ENCODE peak calls at places on chromosomes 11 and 22, in five cellular contexts. V, J, S, T and B are unnamed samples.

GRCh38 chr11:102727890-102728289 is 3.1 kb upstream of the MMP8 start:
- DNase-seq in T (no peak), V (no peak), S (peak; percentile 86), J (no peak), B (peak; percentile 61)

GRCh38 chr22:50657925-50658324 is 14.7 kb upstream of the SHANK3 start:
- DNase-seq in V (no peak), J (no peak), T (peak; percentile 11), S (no peak), B (no peak)

GRCh38 chr11:19961225-19961624 is 199.1 kb downstream of the DBX1 start:
- DNase-seq in T (no peak), J (no peak), V (no peak), S (no peak), B (no peak)

GRCh38 chr11:110174645-110175310 is 81.6 kb downstream of the ZC3H12C start:
- DNase-seq in V (no peak), J (no peak), S (peak; percentile 66), T (no peak), B (no peak)

GRCh38 chr11:121070951-121071350 is 30.1 kb upstream of the TECTA start:
- DNase-seq in V (no peak), S (no peak), J (no peak), T (no peak), B (no peak)

GRCh38 chr11:126231725-126232459 is 20.3 kb downstream of the FAM118B start:
- DNase-seq in V (no peak), S (peak; percentile 37), J (no peak), T (no peak), B (peak; percentile 42)

GRCh38 chr11:80239217-80239616 is 798.4 kb upstream of the TENM4 start:
- DNase-seq in T (no peak), J (no peak), V (no peak), S (no peak), B (no peak)

GRCh38 chr22:46770151-46770641 is 7.7 kb downstream of the TBC1D22A start:
- DNase-seq in J (no peak), T (no peak), S (peak; percentile 31), V (no peak), B (no peak)

GRCh38 chr11:69531717-69532088 is 50.2 kb downstream of the LINC01488 start:
- DNase-seq in J (no peak), T (no peak), S (no peak), V (no peak), B (no peak)

GRCh38 chr11:20159680-20160381 is 444 bp downstream of the DBX1 start:
- DNase-seq in J (no peak), V (no peak), S (no peak), T (peak; percentile 46), B (no peak)

GRCh38 chr11:75160880-75161279 is 10.0 kb downstream of the SLCO2B1 start:
- DNase-seq in T (no peak), S (no peak), J (no peak), V (no peak), B (no peak)

GRCh38 chr11:72250661-72251465 is 6.9 kb upstream of the PHOX2A start:
- DNase-seq in V (no peak), S (no peak), T (no peak), J (no peak), B (no peak)

GRCh38 chr22:42670921-42671709 is 21.9 kb upstream of the CYB5R3 start:
- DNase-seq in J (no peak), V (no peak), S (no peak), T (no peak), B (no peak)

GRCh38 chr22:19355413-19356157 is 64.1 kb upstream of the CLTCL1 start:
- DNase-seq in T (no peak), J (no peak), S (no peak), V (no peak), B (no peak)

GRCh38 chr22:39454385-39454871 is 2.4 kb upstream of the MGAT3 start:
- DNase-seq in J (no peak), S (peak; percentile 27), T (no peak), V (no peak), B (no peak)

GRCh38 chr11:68352591-68352990 is 40.2 kb downstream of the LRP5 start:
- DNase-seq in J (no peak), S (no peak), T (peak; percentile 29), V (peak; percentile 55), B (no peak)

GRCh38 chr11:128713595-128713994 is 19.7 kb downstream of the FLI1 start:
- DNase-seq in S (no peak), J (no peak), V (no peak), T (no peak), B (no peak)

GRCh38 chr22:45688606-45689080 is 17.0 kb downstream of the ATXN10 start:
- DNase-seq in V (no peak), J (peak; percentile 38), S (peak; percentile 89), T (peak; percentile 23), B (no peak)

GRCh38 chr11:72736452-72737069 is 15.6 kb downstream of the ARAP1 start:
- DNase-seq in J (peak; percentile 26), S (peak; percentile 86), V (no peak), T (no peak), B (no peak)

GRCh38 chr22:36562261-36562835 is 33.4 kb upstream of the EIF3D start:
- DNase-seq in V (no peak), T (no peak), S (peak; percentile 51), J (no peak), B (no peak)

GRCh38 chr11:1487851-1488574 is 1.4 kb upstream of the MOB2 start:
- DNase-seq in S (no peak), T (no peak), V (no peak), J (no peak), B (no peak)

GRCh38 chr11:1487091-1487850 is 692 bp upstream of the MOB2 start:
- DNase-seq in S (no peak), T (no peak), J (no peak), V (no peak), B (no peak)

GRCh38 chr11:1485504-1485885 is 1.1 kb downstream of the MOB2 start:
- DNase-seq in V (no peak), J (no peak), S (no peak), T (no peak), B (no peak)

GRCh38 chr11:1484716-1485503 is 1.7 kb downstream of the MOB2 start:
- DNase-seq in T (no peak), J (no peak), V (no peak), S (no peak), B (no peak)

GRCh38 chr11:1486054-1486825 is at the start of gene MOB2:
- DNase-seq in T (no peak), J (no peak), V (no peak), S (no peak), B (no peak)
- H3K4me3 ChIP-seq in T (no peak within 1 kb of the TSS), J (no peak within 1 kb of the TSS), V (no peak within 1 kb of the TSS), S (no peak within 1 kb of the TSS), B (no peak within 1 kb of the TSS)

GRCh38 chr11:62599069-62599696 is 2.5 kb downstream of the MTA2 start:
- DNase-seq in J (peak; percentile 99), T (peak; percentile 95), S (peak; percentile 99), V (no peak), B (peak; percentile 98)
- H3K4me3 ChIP-seq in J (peak overlapping the region; percentile 92), T (peak overlapping the region; percentile 96), S (peak overlapping the region; percentile 93), V (peak overlapping the region; percentile 39), B (peak overlapping the region; percentile 96)

GRCh38 chr11:114818382-114818781 is 140.1 kb downstream of the NXPE2 start:
- DNase-seq in J (no peak), S (no peak), V (no peak), T (no peak), B (no peak)
- H3K4me3 ChIP-seq in J (no peak overlapping the region), S (no peak overlapping the region), V (no peak overlapping the region), T (no peak overlapping the region), B (no peak overlapping the region)

DNA sequence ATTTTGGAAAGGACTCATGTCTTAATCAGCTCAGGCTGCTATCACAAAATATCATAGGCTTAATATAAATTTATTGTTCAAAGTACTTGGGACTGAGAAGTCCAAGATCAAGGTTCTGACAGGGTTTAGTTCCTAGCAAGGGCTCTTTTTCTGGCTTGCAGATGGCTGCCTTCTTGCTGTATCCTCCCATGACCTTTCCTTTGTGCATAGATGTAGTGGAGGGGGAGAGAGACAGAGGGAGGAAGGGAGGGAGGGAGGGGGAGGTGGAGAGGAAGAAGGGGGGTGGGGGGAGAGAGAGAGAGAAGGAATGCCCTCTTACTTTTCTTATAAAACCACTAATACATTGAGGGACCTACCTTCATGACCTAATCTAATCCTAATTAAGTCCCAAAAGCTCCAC is 306.8 kb upstream of the DDI1 start:
- DNase-seq in V (no peak), J (no peak), T (no peak), S (no peak), B (no peak)
- H3K4me3 ChIP-seq in V (no peak overlapping the region), J (no peak overlapping the region), T (no peak overlapping the region), S (no peak overlapping the region), B (no peak overlapping the region)

GRCh38 chr11:130177782-130178181 is 18.2 kb downstream of the ST14 start:
- DNase-seq in J (no peak), S (no peak), T (no peak), V (no peak), B (no peak)
- H3K4me3 ChIP-seq in J (no peak overlapping the region), S (no peak overlapping the region), T (no peak overlapping the region), V (no peak overlapping the region), B (no peak overlapping the region)

GRCh38 chr22:48516571-48516970 is 1311.1 kb downstream of the BRD1 start:
- DNase-seq in S (no peak), V (no peak), J (no peak), T (no peak), B (no peak)
- H3K4me3 ChIP-seq in S (no peak overlapping the region), V (no peak overlapping the region), J (no peak overlapping the region), T (no peak overlapping the region), B (no peak overlapping the region)

GRCh38 chr11:78066471-78066870 is 2.8 kb downstream of the THRSP start:
- DNase-seq in T (no peak), V (no peak), J (no peak), S (no peak), B (no peak)

GRCh38 chr11:78062671-78063070 is 990 bp upstream of the THRSP start:
- DNase-seq in J (no peak), S (no peak), T (no peak), V (no peak), B (no peak)

GRCh38 chr11:78063440-78064181 is at the start of gene THRSP:
- DNase-seq in S (no peak), T (no peak), J (no peak), V (no peak), B (no peak)

GRCh38 chr11:78067704-78068103 is 4.0 kb downstream of the THRSP start:
- DNase-seq in V (no peak), T (no peak), S (no peak), J (no peak), B (no peak)

GRCh38 chr11:78065239-78065638 is 1.6 kb downstream of the THRSP start:
- DNase-seq in J (no peak), S (no peak), V (no peak), T (no peak), B (no peak)
- H3K4me3 ChIP-seq in J (no peak overlapping the region), S (no peak overlapping the region), V (no peak overlapping the region), T (no peak overlapping the region), B (no peak overlapping the region)